ENCODE peak calls at places on chromosome 4, in nine cellular contexts. L, Z, X, R, E, P, J, I and M are unnamed samples.

GRCh38 chr4:124389591-124389990 is 322.9 kb downstream of the ANKRD50 start:
- DNase-seq in L (no peak), Z (no peak), X (no peak), R (no peak), E (no peak), P (no peak), J (no peak), I (no peak), M (no peak)

GRCh38 chr4:48360285-48360965 is 19.1 kb downstream of the SLAIN2 start:
- DNase-seq in L (no peak), Z (no peak), X (no peak), R (no peak), E (no peak), P (no peak), J (no peak), I (no peak), M (no peak)

GRCh38 chr4:118032691-118033090 is 1.6 kb upstream of the NDST3 start:
- DNase-seq in L (no peak), Z (no peak), X (peak; percentile 11), R (no peak), E (peak; percentile 3), P (no peak), J (no peak), I (no peak), M (no peak)

GRCh38 chr4:142585411-142585810 is 260.7 kb downstream of the INPP4B start:
- DNase-seq in L (no peak), Z (no peak), X (no peak), R (no peak), E (no peak), P (no peak), J (no peak), I (no peak), M (no peak)

GRCh38 chr4:141686146-141686775 is 49.9 kb downstream of the IL15 start:
- DNase-seq in L (no peak), Z (no peak), X (no peak), R (no peak), E (peak; percentile 87), P (no peak), J (no peak), I (no peak), M (no peak)

GRCh38 chr4:34720563-34720962 is 1523.8 kb downstream of the ARAP2 start:
- DNase-seq in L (no peak), Z (no peak), X (peak; percentile 1), R (no peak), E (peak; percentile 57), P (no peak), J (no peak), I (no peak), M (no peak)

GRCh38 chr4:188714907-188715306 is 575.7 kb downstream of the TRIML1 start:
- DNase-seq in L (no peak), Z (no peak), X (no peak), R (no peak), E (no peak), P (no peak), J (no peak), I (no peak), M (no peak)

GRCh38 chr4:183380901-183381300 is 58.7 kb upstream of the CLDN24 start:
- DNase-seq in L (no peak), Z (peak; percentile 39), X (no peak), R (no peak), E (no peak), P (no peak), J (no peak), I (no peak), M (no peak)

GRCh38 chr4:153538408-153539057 is 72.4 kb downstream of the TMEM131L start:
- DNase-seq in L (no peak), Z (peak; percentile 69), X (peak; percentile 61), R (no peak), E (no peak), P (no peak), J (no peak), I (peak; percentile 54), M (no peak)

GRCh38 chr4:110487873-110488272 is 11.9 kb downstream of the ENPEP start:
- DNase-seq in L (no peak), Z (no peak), X (no peak), R (no peak), E (no peak), P (no peak), J (no peak), I (no peak), M (no peak)

GRCh38 chr4:186931519-186931918 is 207.9 kb upstream of the FAT1 start:
- DNase-seq in L (no peak), Z (no peak), X (no peak), R (no peak), E (no peak), P (no peak), J (no peak), I (no peak), M (no peak)

GRCh38 chr4:13990596-13991589 is 363.4 kb upstream of the BOD1L1 start:
- DNase-seq in L (no peak), Z (no peak), X (peak; percentile 30), R (no peak), E (peak; percentile 91), P (no peak), J (no peak), I (peak; percentile 36), M (peak; percentile 26)
- TF ChIP-seq EP300 in L (no peak), Z (no peak), X (no peak), R (no peak), E (peak; percentile 43), P (no peak), J (no peak), I (no peak), M (no peak)

DNA sequence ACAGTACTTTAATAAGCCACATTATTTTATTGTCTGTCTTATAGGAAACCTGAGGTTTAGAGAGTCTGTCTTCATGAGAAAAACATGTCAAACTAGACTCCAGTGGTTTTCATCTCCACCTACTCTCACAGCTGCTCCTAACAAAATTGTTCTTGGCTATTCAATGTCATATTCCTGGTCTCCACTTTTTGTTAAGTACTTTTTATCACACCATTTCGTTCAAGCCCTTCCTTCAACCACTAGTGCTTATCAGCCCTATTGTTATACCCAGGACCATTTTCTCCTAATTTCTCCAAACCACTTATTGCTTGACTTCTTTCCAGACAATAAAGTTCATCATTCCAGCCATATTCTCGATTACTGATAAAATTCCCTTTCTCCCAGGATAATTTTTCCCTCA is 1674.3 kb upstream of the AGA start:
- DNase-seq in L (no peak), Z (no peak), X (no peak), R (no peak), E (no peak), P (no peak), J (no peak), I (no peak), M (no peak)
- H3K9me3 ChIP-seq in L (no peaks in the 10 kb centered on the region), Z (no peaks in the 10 kb centered on the region), X (no peaks in the 10 kb centered on the region), R (no peaks in the 10 kb centered on the region), E (no peaks in the 10 kb centered on the region), P (no peaks in the 10 kb centered on the region), J (peaks cover 4% of the 10 kb centered on the region), I (no peaks in the 10 kb centered on the region), M (no peaks in the 10 kb centered on the region)

DNA sequence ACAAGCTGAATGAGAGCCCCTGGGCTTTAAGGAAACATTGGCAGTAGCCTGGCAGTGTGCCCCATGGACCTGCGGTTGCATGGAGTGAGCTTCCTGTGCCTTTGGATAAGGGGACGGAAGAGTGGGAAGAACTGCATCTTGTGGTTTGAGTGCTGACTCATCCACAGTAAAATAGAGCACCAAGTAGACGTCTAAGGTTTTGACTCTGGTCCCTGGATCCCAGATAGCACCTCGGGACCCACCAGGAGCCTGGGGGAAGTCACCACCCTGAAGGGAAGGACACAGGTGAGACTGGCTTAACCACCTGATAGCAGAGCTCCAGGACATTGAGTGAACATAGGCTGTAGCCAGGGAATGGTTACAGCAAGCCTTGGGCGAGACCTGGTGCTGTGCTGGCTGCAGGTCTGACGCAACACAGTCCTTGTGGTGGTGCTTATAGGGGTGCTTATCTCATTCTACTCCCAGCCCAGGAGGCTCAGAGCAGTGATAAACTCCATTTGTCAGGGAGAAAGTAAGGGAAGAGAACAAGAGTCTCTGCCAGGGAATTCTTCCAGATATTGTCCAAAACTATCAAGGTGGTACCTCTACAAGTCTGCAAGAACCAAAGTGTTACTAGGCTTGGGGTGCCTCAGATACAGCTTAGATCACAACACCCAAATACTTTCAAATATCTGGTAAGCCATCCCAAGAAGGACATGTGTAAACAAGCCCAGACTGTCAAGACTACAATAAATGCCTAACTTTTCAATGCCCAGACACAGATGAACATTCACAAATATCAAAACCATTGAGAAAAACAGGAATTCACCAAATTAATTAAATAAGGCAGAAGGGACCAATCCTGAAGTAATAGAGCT is 123.6 kb upstream of the TET2 start:
- DNase-seq in L (no peak), Z (no peak), X (no peak), R (no peak), E (no peak), P (no peak), J (no peak), I (peak; percentile 85), M (no peak)
- TF ChIP-seq EP300 in L (no peak), Z (no peak), X (no peak), R (no peak), E (no peak), P (no peak), J (no peak), I (no peak), M (no peak)

GRCh38 chr4:13535708-13536361 is 8.5 kb downstream of the NKX3-2 start:
- DNase-seq in L (no peak), Z (peak; percentile 60), X (peak; percentile 52), R (no peak), E (no peak), P (no peak), J (no peak), I (no peak), M (no peak)
- H3K9me3 ChIP-seq in L (no peaks in the 10 kb centered on the region), Z (no peaks in the 10 kb centered on the region), X (no peaks in the 10 kb centered on the region), R (peaks cover 3% of the 10 kb centered on the region), E (no peaks in the 10 kb centered on the region), P (no peaks in the 10 kb centered on the region), J (no peaks in the 10 kb centered on the region), I (no peaks in the 10 kb centered on the region), M (no peaks in the 10 kb centered on the region)

DNA sequence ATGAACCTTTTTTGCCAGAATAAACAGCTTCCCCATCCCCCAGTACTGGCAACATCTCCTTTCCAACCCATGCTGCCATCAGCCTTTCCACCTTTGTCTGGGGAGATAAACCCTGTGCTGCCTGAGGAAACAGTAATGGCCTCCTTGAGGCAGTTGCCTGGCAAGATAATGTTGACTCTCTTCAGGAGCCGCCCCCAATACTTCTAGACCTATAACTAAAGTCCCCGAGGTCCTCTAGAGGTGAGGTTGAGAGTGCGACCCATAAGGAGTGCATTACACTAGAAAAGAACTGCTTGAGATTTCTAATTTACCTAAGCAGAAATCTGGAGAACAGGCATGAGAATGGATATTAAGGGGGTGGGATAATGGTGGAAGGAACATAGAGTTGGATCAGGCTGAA is 963.2 kb upstream of the PCDH7 start:
- DNase-seq in L (no peak), Z (no peak), X (no peak), R (no peak), E (peak; percentile 0), P (no peak), J (no peak), I (no peak), M (no peak)
- TF ChIP-seq EP300 in L (no peak), Z (no peak), X (no peak), R (no peak), E (no peak), P (no peak), J (no peak), I (no peak), M (no peak)